ENCODE peak calls at places on chromosomes 13 and 19, in four cellular contexts. One of them, this sample, is unnamed.

GRCh38 chr19:50377051-50377441 is 789 bp downstream of the NR1H2 start:
- DNase-seq in K562: peak; percentile 58
- DNase-seq in WTC11: peak; percentile 90
- DNase-seq in HepG2: peak; percentile 12
- DNase-seq in this sample: peak; percentile 30

GRCh38 chr13:32214073-32214472 is 101.1 kb downstream of the ZAR1L start:
- DNase-seq in K562: no peak
- DNase-seq in WTC11: no peak
- DNase-seq in HepG2: no peak
- DNase-seq in this sample: no peak

GRCh38 chr13:46667687-46668281 is 114.8 kb downstream of the LRCH1 start:
- DNase-seq in K562: no peak
- DNase-seq in WTC11: no peak
- DNase-seq in HepG2: no peak
- DNase-seq in this sample: no peak

GRCh38 chr13:75512253-75512652 is 25.4 kb downstream of the COMMD6 start:
- DNase-seq in K562: no peak
- DNase-seq in WTC11: no peak
- DNase-seq in HepG2: no peak
- DNase-seq in this sample: no peak

GRCh38 chr19:2144190-2144589 is 7.2 kb downstream of the AP3D1 start:
- DNase-seq in K562: no peak
- DNase-seq in WTC11: no peak
- DNase-seq in HepG2: no peak
- DNase-seq in this sample: no peak

GRCh38 chr13:59266478-59267063 is 897.2 kb downstream of the DIAPH3 start:
- DNase-seq in K562: no peak
- DNase-seq in WTC11: no peak
- DNase-seq in HepG2: no peak
- DNase-seq in this sample: no peak

GRCh38 chr19:6766357-6767080 is 716 bp downstream of the SH2D3A start:
- DNase-seq in K562: no peak
- DNase-seq in WTC11: no peak
- DNase-seq in HepG2: no peak
- DNase-seq in this sample: no peak

GRCh38 chr19:50322931-50323781 is 6.0 kb downstream of the KCNC3 start:
- DNase-seq in K562: no peak
- DNase-seq in WTC11: no peak
- DNase-seq in HepG2: no peak
- DNase-seq in this sample: no peak

GRCh38 chr19:54653181-54653809 is 9.5 kb upstream of the LILRB4 start:
- DNase-seq in K562: peak; percentile 53
- DNase-seq in WTC11: no peak
- DNase-seq in HepG2: peak; percentile 8
- DNase-seq in this sample: peak; percentile 40

GRCh38 chr13:105587786-105588185 is 947.7 kb downstream of the EFNB2 start:
- DNase-seq in K562: no peak
- DNase-seq in WTC11: no peak
- DNase-seq in HepG2: no peak
- DNase-seq in this sample: no peak

GRCh38 chr13:30873519-30873918 is 32.6 kb upstream of the MEDAG start:
- DNase-seq in K562: no peak
- DNase-seq in WTC11: no peak
- DNase-seq in HepG2: no peak
- DNase-seq in this sample: no peak

GRCh38 chr19:16778796-16779411 is 50.3 kb upstream of the SIN3B start:
- DNase-seq in K562: peak; percentile 65
- DNase-seq in WTC11: peak; percentile 82
- DNase-seq in HepG2: peak; percentile 40
- DNase-seq in this sample: peak; percentile 70

GRCh38 chr19:40594657-40595077 is 6.5 kb upstream of the LTBP4 start:
- DNase-seq in K562: no peak
- DNase-seq in WTC11: no peak
- DNase-seq in HepG2: no peak
- DNase-seq in this sample: no peak

GRCh38 chr19:55115446-55116065 is 1.9 kb downstream of the PPP1R12C start:
- DNase-seq in K562: peak; percentile 61
- DNase-seq in WTC11: no peak
- DNase-seq in HepG2: no peak
- DNase-seq in this sample: no peak

DNA sequence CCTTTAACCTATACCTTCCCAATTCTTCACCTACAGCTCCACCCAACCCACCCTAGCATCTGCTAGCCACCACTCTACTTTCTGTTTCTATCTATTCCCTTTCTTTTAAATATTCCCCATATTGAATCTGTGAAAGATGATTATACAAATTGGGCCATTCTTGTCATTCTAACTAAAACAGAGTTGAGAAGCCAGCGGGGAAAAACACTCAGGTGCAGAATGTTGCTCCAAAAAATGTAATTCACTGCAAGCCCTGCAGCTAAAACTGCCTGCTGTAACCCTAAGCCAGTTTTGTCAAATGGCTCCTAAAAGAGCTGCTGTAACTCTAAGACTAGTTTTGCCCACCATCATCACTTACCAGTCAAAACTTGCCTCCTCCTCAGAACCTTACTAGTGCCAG is 1468.6 kb upstream of the MIR17HG start:
- DNase-seq in K562: no peak
- DNase-seq in WTC11: no peak
- DNase-seq in HepG2: no peak
- DNase-seq in this sample: no peak
- TF ChIP-seq ELF4 in K562: no peak
- TF ChIP-seq ELF4 in WTC11: no peak
- TF ChIP-seq ELF4 in HepG2: no peak
- TF ChIP-seq ELF4 in this sample: no peak

GRCh38 chr13:111516712-111517640 is 196.5 kb downstream of the TEX29 start:
- DNase-seq in K562: no peak
- DNase-seq in WTC11: no peak
- DNase-seq in HepG2: no peak
- DNase-seq in this sample: no peak

GRCh38 chr13:111518161-111518791 is 197.8 kb downstream of the TEX29 start:
- DNase-seq in K562: no peak
- DNase-seq in WTC11: no peak
- DNase-seq in HepG2: no peak
- DNase-seq in this sample: no peak

GRCh38 chr13:111515648-111516047 is 195.2 kb downstream of the TEX29 start:
- DNase-seq in K562: no peak
- DNase-seq in WTC11: no peak
- DNase-seq in HepG2: no peak
- DNase-seq in this sample: no peak

GRCh38 chr13:111519041-111519440 is 198.6 kb downstream of the TEX29 start:
- DNase-seq in K562: no peak
- DNase-seq in WTC11: no peak
- DNase-seq in HepG2: no peak
- DNase-seq in this sample: no peak

GRCh38 chr13:111517641-111518010 is 197.2 kb downstream of the TEX29 start:
- DNase-seq in K562: no peak
- DNase-seq in WTC11: no peak
- DNase-seq in HepG2: no peak
- DNase-seq in this sample: no peak
- TF ChIP-seq ELF4 in K562: no peak
- TF ChIP-seq ELF4 in WTC11: no peak
- TF ChIP-seq ELF4 in HepG2: no peak
- TF ChIP-seq ELF4 in this sample: no peak

DNA sequence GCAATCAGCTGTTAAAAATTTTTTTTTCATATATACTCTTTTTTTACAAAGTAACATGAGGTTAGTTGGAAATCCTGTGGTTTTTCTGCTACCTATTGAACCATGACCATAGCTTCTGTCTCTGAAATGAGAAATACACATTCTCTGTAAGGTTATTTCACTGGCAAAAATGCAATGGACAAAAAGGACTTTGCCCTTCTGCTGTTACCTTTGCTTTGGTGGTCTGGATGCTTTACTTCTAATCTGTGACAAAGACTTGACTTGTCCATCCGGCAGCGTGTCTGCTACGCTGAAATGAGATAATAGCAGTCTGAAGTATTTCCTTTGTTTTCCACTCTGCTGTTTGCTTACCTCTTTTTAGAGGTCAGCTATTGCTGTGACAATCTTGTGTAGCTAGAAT is 412.8 kb downstream of the SLITRK6 start:
- DNase-seq in K562: no peak
- DNase-seq in WTC11: no peak
- DNase-seq in HepG2: peak; percentile 39
- DNase-seq in this sample: no peak
- TF ChIP-seq ELF4 in K562: no peak
- TF ChIP-seq ELF4 in WTC11: no peak
- TF ChIP-seq ELF4 in HepG2: no peak
- TF ChIP-seq ELF4 in this sample: no peak

GRCh38 chr19:41785653-41786052 is 10.7 kb upstream of the CEACAM3 start:
- DNase-seq in K562: peak; percentile 85
- DNase-seq in WTC11: peak; percentile 73
- DNase-seq in HepG2: peak; percentile 52
- DNase-seq in this sample: peak; percentile 79
- TF ChIP-seq ELF4 in K562: no peak
- TF ChIP-seq ELF4 in WTC11: no peak
- TF ChIP-seq ELF4 in HepG2: no peak
- TF ChIP-seq ELF4 in this sample: no peak

DNA sequence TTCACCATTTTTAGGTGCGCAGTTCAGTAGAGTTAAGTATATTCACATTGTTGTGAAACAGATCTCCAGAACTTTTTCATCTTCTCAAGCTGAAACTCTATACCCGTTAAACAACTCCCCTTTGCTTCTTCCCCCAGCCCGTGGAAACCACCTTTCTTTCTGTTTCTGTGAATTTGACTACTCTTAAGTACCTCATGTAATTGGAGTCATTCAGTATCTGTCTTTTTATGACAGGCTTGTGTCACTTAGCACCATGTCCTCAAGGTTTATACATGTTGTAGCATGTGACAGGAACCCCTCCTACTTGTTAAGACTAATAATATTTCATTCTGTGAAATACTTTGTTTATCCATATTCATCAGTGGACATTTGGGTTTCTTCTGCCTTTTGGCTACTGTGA is 52.8 kb downstream of the TNFRSF19 start:
- DNase-seq in K562: no peak
- DNase-seq in WTC11: no peak
- DNase-seq in HepG2: no peak
- DNase-seq in this sample: no peak
- TF ChIP-seq ELF4 in K562: no peak
- TF ChIP-seq ELF4 in WTC11: no peak
- TF ChIP-seq ELF4 in HepG2: no peak
- TF ChIP-seq ELF4 in this sample: no peak

DNA sequence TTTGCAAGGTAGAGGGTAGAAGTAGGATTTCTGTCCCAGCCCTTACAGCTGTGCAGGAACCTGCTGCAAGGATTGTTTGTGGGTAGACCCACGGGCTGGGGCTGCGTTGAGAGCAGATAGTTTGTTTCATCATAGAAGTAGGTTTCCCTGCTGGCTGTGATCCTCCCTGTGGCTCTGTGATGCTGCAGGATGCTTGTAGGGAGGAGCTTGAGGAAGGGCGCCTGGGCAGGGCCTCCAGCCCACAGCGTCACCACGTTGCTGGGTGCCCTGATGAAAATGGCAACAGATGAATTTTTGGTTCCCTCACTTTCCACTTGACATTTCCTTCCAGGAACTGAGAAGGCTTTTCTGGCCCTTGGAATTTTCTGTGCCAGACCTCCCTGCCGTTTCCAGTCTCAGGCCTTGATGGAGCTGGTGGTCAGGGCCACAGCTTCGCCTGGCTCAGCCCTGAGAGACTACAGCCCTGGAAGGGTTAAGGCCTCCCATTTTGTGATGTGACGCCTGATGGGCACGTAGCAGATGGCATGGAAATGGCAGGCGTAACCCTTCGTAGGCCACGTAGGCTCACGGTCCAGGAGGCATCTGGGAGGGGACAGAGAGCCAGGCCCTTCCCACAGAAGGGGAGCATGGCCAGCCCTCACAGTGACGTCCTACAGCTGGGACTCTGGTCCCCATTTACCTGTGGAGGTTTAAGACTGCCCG is 42.2 kb downstream of the GATAD2A start:
- DNase-seq in K562: no peak
- DNase-seq in WTC11: no peak
- DNase-seq in HepG2: no peak
- DNase-seq in this sample: no peak
- TF ChIP-seq ELF4 in K562: no peak
- TF ChIP-seq ELF4 in WTC11: no peak
- TF ChIP-seq ELF4 in HepG2: no peak
- TF ChIP-seq ELF4 in this sample: no peak

GRCh38 chr13:35144496-35144895 is 202.4 kb downstream of the NBEA start:
- DNase-seq in K562: no peak
- DNase-seq in WTC11: no peak
- DNase-seq in HepG2: no peak
- DNase-seq in this sample: no peak
- TF ChIP-seq ELF4 in K562: no peak
- TF ChIP-seq ELF4 in WTC11: no peak
- TF ChIP-seq ELF4 in HepG2: no peak
- TF ChIP-seq ELF4 in this sample: no peak

GRCh38 chr19:4977299-4978174 is 8.6 kb downstream of the KDM4B start:
- DNase-seq in K562: no peak
- DNase-seq in WTC11: no peak
- DNase-seq in HepG2: no peak
- DNase-seq in this sample: no peak

GRCh38 chr19:4980087-4980486 is 11.2 kb downstream of the KDM4B start:
- DNase-seq in K562: no peak
- DNase-seq in WTC11: no peak
- DNase-seq in HepG2: no peak
- DNase-seq in this sample: no peak

GRCh38 chr19:4974855-4975469 is 6.0 kb downstream of the KDM4B start:
- DNase-seq in K562: no peak
- DNase-seq in WTC11: no peak
- DNase-seq in HepG2: no peak
- DNase-seq in this sample: no peak

GRCh38 chr19:4979211-4979807 is 10.4 kb downstream of the KDM4B start:
- DNase-seq in K562: no peak
- DNase-seq in WTC11: no peak
- DNase-seq in HepG2: no peak
- DNase-seq in this sample: no peak

GRCh38 chr19:4976412-4977298 is 7.7 kb downstream of the KDM4B start:
- DNase-seq in K562: no peak
- DNase-seq in WTC11: peak; percentile 65
- DNase-seq in HepG2: peak; percentile 53
- DNase-seq in this sample: peak; percentile 66
- TF ChIP-seq ELF4 in K562: no peak
- TF ChIP-seq ELF4 in WTC11: no peak
- TF ChIP-seq ELF4 in HepG2: no peak
- TF ChIP-seq ELF4 in this sample: no peak

GRCh38 chr19:11154683-11155047 is 917 bp downstream of the SPC24 start:
- DNase-seq in K562: no peak
- DNase-seq in WTC11: no peak
- DNase-seq in HepG2: no peak
- DNase-seq in this sample: no peak

GRCh38 chr19:11152318-11153062 is 3.1 kb downstream of the SPC24 start:
- DNase-seq in K562: no peak
- DNase-seq in WTC11: no peak
- DNase-seq in HepG2: no peak
- DNase-seq in this sample: no peak

GRCh38 chr19:11151181-11151580 is 4.4 kb downstream of the SPC24 start:
- DNase-seq in K562: no peak
- DNase-seq in WTC11: no peak
- DNase-seq in HepG2: no peak
- DNase-seq in this sample: no peak

GRCh38 chr19:11159598-11160001 is 4.0 kb upstream of the SPC24 start:
- DNase-seq in K562: no peak
- DNase-seq in WTC11: no peak
- DNase-seq in HepG2: no peak
- DNase-seq in this sample: no peak

GRCh38 chr19:11155373-11156120 is at the start of gene SPC24:
- DNase-seq in K562: peak; percentile 100
- DNase-seq in WTC11: peak; percentile 96
- DNase-seq in HepG2: peak; percentile 98
- DNase-seq in this sample: peak; percentile 100
- TF ChIP-seq ELF4 in K562: peak; percentile 49
- TF ChIP-seq ELF4 in WTC11: no peak
- TF ChIP-seq ELF4 in HepG2: no peak
- TF ChIP-seq ELF4 in this sample: peak; percentile 63

This sample was measured in HEK293T.